ENCODE peak calls at places on chromosomes 11 and 22, in five cellular contexts. H is SW480; U is activated CD8-positive, alpha-beta memory T cell treated with anti-CD3 and anti-CD28 coated beads, Interleukin-2, amount 10 ng/mL, durations not matched to agents 7 days and 5 days; L is left kidney; O is Panc1. C is an unnamed sample.

GRCh38 chr11:109590782-109591181 is 168.8 kb downstream of the C11orf87 start:
- DNase-seq in H (no peak), O (no peak), L (no peak), U (no peak), C (no peak)

GRCh38 chr11:2558402-2558801 is 113.6 kb downstream of the KCNQ1 start:
- DNase-seq in L (peak; percentile 75), H (no peak), O (no peak), U (no peak), C (no peak)

GRCh38 chr11:77146261-77147035 is 18.4 kb downstream of the MYO7A start:
- DNase-seq in U (no peak), O (no peak), L (no peak), H (no peak), C (no peak)

GRCh38 chr11:15341587-15341986 is 226.9 kb downstream of the INSC start:
- DNase-seq in H (no peak), O (no peak), L (no peak), U (no peak), C (no peak)

GRCh38 chr11:10680956-10681487 is 12.5 kb downstream of the IRAG1 start:
- DNase-seq in H (no peak), U (no peak), L (no peak), O (no peak), C (no peak)

GRCh38 chr11:97850726-97851125 is 1170.0 kb upstream of the CNTN5 start:
- DNase-seq in O (no peak), U (no peak), L (no peak), H (no peak), C (no peak)

GRCh38 chr11:119091083-119091650 is 6.5 kb downstream of the HMBS start:
- DNase-seq in L (no peak), U (no peak), H (no peak), O (no peak), C (no peak)

GRCh38 chr11:13118194-13118593 is 109.1 kb downstream of the RASSF10 start:
- DNase-seq in U (no peak), O (no peak), L (no peak), H (peak; percentile 88), C (peak; percentile 16)

GRCh38 chr22:30117256-30117655 is 37.0 kb downstream of the HORMAD2 start:
- DNase-seq in O (no peak), L (no peak), U (no peak), H (no peak), C (no peak)

GRCh38 chr11:69057236-69057635 is 8.5 kb downstream of the TPCN2 start:
- DNase-seq in O (no peak), U (no peak), L (no peak), H (no peak), C (no peak)

GRCh38 chr11:69640995-69641581 is at the start of gene CCND1:
- DNase-seq in O (no peak), U (no peak), L (peak; percentile 95), H (peak; percentile 97), C (peak; percentile 95)

GRCh38 chr11:6825333-6825744 is 20.1 kb upstream of the OR10A5 start:
- DNase-seq in O (no peak), H (peak; percentile 23), U (no peak), L (no peak), C (no peak)

GRCh38 chr11:125903753-125904659 is at the start of gene DDX25:
- DNase-seq in L (peak; percentile 89), U (no peak), H (no peak), O (no peak), C (no peak)

GRCh38 chr11:46590740-46591606 is 2.9 kb downstream of the AMBRA1 start:
- DNase-seq in H (no peak), U (no peak), O (no peak), L (no peak), C (no peak)

GRCh38 chr11:120413480-120413879 is 77.3 kb downstream of the ARHGEF12 start:
- DNase-seq in O (no peak), L (no peak), H (no peak), U (no peak), C (no peak)

GRCh38 chr11:13384837-13385417 is 78.1 kb downstream of the BTBD10 start:
- DNase-seq in O (peak; percentile 15), H (peak; percentile 53), U (peak; percentile 47), L (peak; percentile 83), C (peak; percentile 25)

GRCh38 chr11:91133361-91133760 is 910.5 kb upstream of the CHORDC1 start:
- DNase-seq in H (no peak), U (no peak), L (no peak), O (no peak), C (no peak)

GRCh38 chr22:39717099-39717498 is 146.5 kb downstream of the CACNA1I start:
- DNase-seq in L (no peak), H (no peak), U (no peak), O (no peak), C (no peak)

GRCh38 chr11:18248561-18248960 is at the start of gene SAA2:
- DNase-seq in O (no peak), H (no peak), U (no peak), L (no peak), C (no peak)

GRCh38 chr11:282171-282570 is 4.0 kb downstream of the NLRP6 start:
- DNase-seq in H (no peak), L (no peak), O (no peak), U (peak; percentile 40), C (no peak)

GRCh38 chr22:36540867-36541642 is 12.1 kb upstream of the EIF3D start:
- DNase-seq in U (no peak), H (peak; percentile 73), O (no peak), L (peak; percentile 81), C (no peak)

GRCh38 chr22:26610983-26611382 is 6.8 kb downstream of the CRYBB1 start:
- DNase-seq in H (no peak), L (no peak), U (no peak), O (no peak), C (no peak)

GRCh38 chr11:77580712-77581337 is 8.9 kb upstream of the AQP11 start:
- DNase-seq in L (peak; percentile 51), U (no peak), O (no peak), H (no peak), C (no peak)

GRCh38 chr11:59560290-59560701 is 49.0 kb downstream of the OR4D9 start:
- DNase-seq in U (peak; percentile 88), H (peak; percentile 89), O (no peak), L (peak; percentile 86), C (peak; percentile 81)